ENCODE peak calls at places on chromosomes 2 and 18, in four cellular contexts. C is HCT116, I is ovary, F is spleen. E is an unnamed sample.

GRCh38 chr2:179454443-179455218 is 190.0 kb upstream of the SESTD1 start:
- DNase-seq in F (no peak), C (no peak), I (no peak), E (no peak)

GRCh38 chr2:45769786-45770576 is 118.5 kb downstream of the PRKCE start:
- DNase-seq in C (no peak), I (no peak), F (no peak), E (no peak)

GRCh38 chr2:199186226-199186864 is 271.4 kb downstream of the SATB2 start:
- DNase-seq in I (no peak), F (no peak), C (no peak), E (no peak)

GRCh38 chr2:228086561-228086960 is 94.9 kb downstream of the SPHKAP start:
- DNase-seq in C (no peak), F (no peak), I (no peak), E (no peak)

GRCh38 chr2:96913398-96914202 is 43.7 kb upstream of the SEMA4C start:
- DNase-seq in F (peak; percentile 81), C (no peak), I (no peak), E (peak; percentile 61)

GRCh38 chr2:106314427-106314826 is 120.3 kb upstream of the UXS1 start:
- DNase-seq in F (no peak), I (no peak), C (no peak), E (no peak)

GRCh38 chr18:29250843-29251242 is 1073.9 kb upstream of the CDH2 start:
- DNase-seq in I (no peak), F (no peak), C (no peak), E (no peak)

GRCh38 chr2:143632751-143633374 is 503.6 kb downstream of the ARHGAP15 start:
- DNase-seq in F (no peak), I (no peak), C (no peak), E (no peak)

GRCh38 chr2:170928036-170928823 is 823 bp upstream of the GORASP2 start:
- DNase-seq in I (peak; percentile 44), F (peak; percentile 79), C (no peak), E (no peak)

GRCh38 chr18:5574843-5575242 is 31.0 kb upstream of the EPB41L3 start:
- DNase-seq in F (no peak), C (no peak), I (no peak), E (no peak)

GRCh38 chr2:178807227-178808008 is at the start of gene TTN:
- DNase-seq in I (no peak), C (no peak), F (no peak), E (peak; percentile 42)

GRCh38 chr18:55918449-55918848 is 330.5 kb upstream of the TCF4 start:
- DNase-seq in F (no peak), I (no peak), C (no peak), E (no peak)

GRCh38 chr2:56688661-56689060 is 504.9 kb downstream of the CCDC85A start:
- DNase-seq in F (no peak), C (no peak), I (no peak), E (no peak)

GRCh38 chr2:207692206-207693065 is 19.0 kb upstream of the CCNYL1 start:
- DNase-seq in I (no peak), C (peak; percentile 46), F (no peak), E (peak; percentile 75)

GRCh38 chr2:207133493-207133861 is 32.3 kb downstream of the KLF7 start:
- DNase-seq in C (no peak), I (no peak), F (no peak), E (no peak)

GRCh38 chr18:47249602-47250001 is 1.9 kb downstream of the SKOR2 start:
- DNase-seq in C (no peak), I (no peak), F (no peak), E (no peak)

GRCh38 chr18:657311-657997 is at the start of gene TYMS:
- DNase-seq in I (peak; percentile 48), C (peak; percentile 63), F (peak; percentile 82), E (peak; percentile 70)

GRCh38 chr18:62506495-62507143 is 16.2 kb upstream of the ZCCHC2 start:
- DNase-seq in C (no peak), I (no peak), F (no peak), E (no peak)

GRCh38 chr18:24173997-24174396 is 35.1 kb downstream of the CABYR start:
- DNase-seq in F (no peak), I (no peak), C (no peak), E (no peak)

GRCh38 chr2:4715065-4715464 is 977.1 kb upstream of the SOX11 start:
- DNase-seq in C (no peak), I (no peak), F (no peak), E (no peak)

GRCh38 chr2:8152392-8153257 is 529.2 kb upstream of the ID2 start:
- DNase-seq in F (no peak), I (no peak), C (no peak), E (no peak)

GRCh38 chr18:73279499-73279898 is 411.7 kb upstream of the NETO1 start:
- DNase-seq in I (no peak), C (no peak), F (no peak), E (peak; percentile 71)

GRCh38 chr2:216388046-216388884 is 16.0 kb upstream of the MARCHF4 start:
- DNase-seq in F (no peak), I (no peak), C (no peak), E (no peak)

GRCh38 chr2:119706196-119706595 is 27.2 kb downstream of the TMEM177 start:
- DNase-seq in F (no peak), C (no peak), I (no peak), E (no peak)

GRCh38 chr2:162678551-162678950 is 160.0 kb downstream of the KCNH7 start:
- DNase-seq in F (no peak), C (no peak), I (no peak), E (no peak)

GRCh38 chr2:159564081-159564480 is 52.3 kb downstream of the BAZ2B start:
- DNase-seq in F (no peak), C (no peak), I (no peak), E (no peak)

GRCh38 chr2:159561242-159561641 is 55.1 kb downstream of the BAZ2B start:
- DNase-seq in I (no peak), C (no peak), F (no peak), E (no peak)

GRCh38 chr2:159559034-159559433 is 57.3 kb downstream of the BAZ2B start:
- DNase-seq in I (no peak), F (no peak), C (no peak), E (no peak)

GRCh38 chr2:159558479-159558878 is 57.9 kb downstream of the BAZ2B start:
- DNase-seq in I (no peak), F (no peak), C (no peak), E (no peak)

DNA sequence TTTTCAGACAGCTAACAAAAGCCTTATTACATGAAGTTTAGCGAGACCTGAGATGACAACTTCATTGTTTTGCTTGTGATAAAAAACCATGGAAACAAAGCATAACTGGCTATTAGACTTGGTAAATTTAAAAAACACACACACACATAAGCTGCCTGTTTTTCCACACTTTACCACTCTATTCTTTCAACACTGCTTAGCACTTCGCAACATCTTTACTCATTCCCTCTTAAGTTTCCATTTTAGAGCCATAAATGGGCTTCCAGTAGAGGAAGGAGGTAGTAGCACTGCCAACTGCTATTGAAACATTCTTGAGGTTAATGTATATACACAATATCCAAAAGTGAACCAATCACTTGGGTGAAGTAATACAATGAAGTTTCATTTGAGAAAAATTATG is 54.1 kb downstream of the BAZ2B start:
- DNase-seq in C (no peak), I (no peak), F (no peak), E (no peak)
- H3K27ac ChIP-seq in C (no peak overlapping the region), I (no peak overlapping the region), F (peak overlapping the region; percentile 60), E (no peak overlapping the region)

GRCh38 chr2:222294996-222295367 is 3.8 kb downstream of the PAX3 start:
- DNase-seq in F (no peak), I (no peak), C (no peak), E (no peak)
- H3K4me3 ChIP-seq in F (peak overlapping the region; percentile 27), I (peak overlapping the region; percentile 2), C (no peak overlapping the region), E (peak overlapping the region; percentile 36)

DNA sequence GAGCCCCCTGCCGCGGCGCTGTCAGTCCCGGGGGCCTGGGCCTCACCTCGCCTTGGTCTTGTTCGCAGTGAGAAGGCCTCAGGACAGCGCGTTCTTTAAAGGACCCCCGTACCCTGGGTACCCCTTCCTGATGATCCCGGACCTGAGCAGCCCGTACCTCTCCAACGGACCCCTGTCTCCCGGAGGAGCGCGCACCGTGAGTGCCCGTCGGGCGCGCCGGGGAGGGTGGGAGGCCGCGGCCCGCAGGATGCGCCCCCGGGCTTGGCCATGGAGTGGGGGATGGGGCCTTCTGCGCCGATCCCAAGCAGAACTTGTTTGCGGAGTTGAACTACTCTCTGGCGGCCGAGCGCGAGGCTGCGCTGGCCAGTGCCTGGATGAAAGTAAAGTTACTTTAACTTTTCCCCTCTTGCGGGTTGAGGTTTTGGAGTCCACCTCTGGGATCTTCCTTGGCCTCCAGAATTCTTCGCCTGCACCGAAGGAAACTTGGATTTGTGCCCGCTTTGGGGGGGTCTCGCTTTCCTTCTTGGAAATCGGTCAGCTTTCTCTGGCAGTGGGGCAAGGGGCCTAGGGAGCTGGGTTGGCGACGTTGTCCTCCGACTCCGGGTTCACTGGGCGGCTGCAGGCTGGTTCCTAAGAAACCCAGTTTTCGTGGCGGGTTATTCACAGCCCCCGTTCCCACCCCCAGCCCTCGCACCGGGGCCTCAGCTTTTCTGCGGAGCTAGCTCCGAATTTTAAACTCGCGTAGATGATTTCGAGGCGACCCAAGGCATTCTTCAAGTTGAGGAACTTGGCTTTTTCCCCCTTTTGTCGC is 1.3 kb downstream of the TCF7L1 start:
- DNase-seq in F (peak; percentile 71), I (peak; percentile 77), C (no peak), E (peak; percentile 81)
- H3K27ac ChIP-seq in F (peak overlapping the region; percentile 52), I (peak overlapping the region; percentile 72), C (peak overlapping the region; percentile 42), E (peak overlapping the region; percentile 37)

DNA sequence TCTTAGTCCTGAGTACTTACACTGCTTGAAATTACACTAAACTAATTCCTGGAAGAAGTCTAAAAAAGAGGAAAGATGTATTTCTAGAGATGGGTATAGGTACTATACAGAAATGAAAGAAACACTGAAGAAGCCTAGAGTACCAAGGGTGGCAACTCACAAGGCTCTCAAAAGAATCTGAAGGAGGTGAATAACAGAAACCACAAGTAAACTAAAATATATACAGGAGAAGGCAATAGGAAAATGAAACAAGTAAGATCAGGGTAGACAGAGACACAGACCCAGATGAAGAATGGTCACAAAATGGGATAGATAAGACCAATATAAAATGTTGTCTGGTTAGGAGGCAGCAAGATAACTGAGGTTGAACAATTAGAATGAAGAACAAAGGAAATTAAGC is 59.9 kb downstream of the USP37 start:
- DNase-seq in I (no peak), F (no peak), C (no peak), E (no peak)
- H3K4me3 ChIP-seq in I (no peak overlapping the region), F (no peak overlapping the region), C (no peak overlapping the region), E (no peak overlapping the region)

DNA sequence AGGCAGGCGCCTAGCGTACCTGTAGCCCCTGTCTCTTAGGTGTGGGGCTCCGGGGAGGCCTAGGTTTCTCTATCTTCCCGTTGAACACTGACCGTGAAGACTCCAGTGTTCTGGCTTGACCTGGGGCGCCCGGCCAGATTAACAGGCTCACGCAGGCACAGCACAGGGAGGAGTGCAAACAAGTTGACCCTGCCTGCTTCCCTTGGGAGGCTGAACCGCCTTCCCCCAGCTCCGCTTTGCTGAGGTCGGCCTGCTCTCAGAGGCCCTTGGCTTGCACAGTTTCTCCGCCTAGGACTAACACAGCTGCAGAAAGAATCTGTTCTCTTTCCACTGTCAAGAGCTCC is 567 bp downstream of the PCYOX1 start:
- DNase-seq in F (peak; percentile 84), C (no peak), I (peak; percentile 89), E (peak; percentile 82)
- H3K27ac ChIP-seq in F (peak overlapping the region; percentile 88), C (peak overlapping the region; percentile 70), I (peak overlapping the region; percentile 77), E (peak overlapping the region; percentile 86)

GRCh38 chr18:21243041-21243431 is 1.0 kb downstream of the GREB1L start:
- DNase-seq in C (no peak), I (no peak), F (no peak), E (peak; percentile 18)
- H3K4me3 ChIP-seq in C (peak overlapping the region; percentile 87), I (peak overlapping the region; percentile 69), F (peak overlapping the region; percentile 37), E (peak overlapping the region; percentile 62)

E was measured in right cardiac atrium.